ENCODE peak calls at places on chromosomes 3 and 15, in seven cellular contexts. A is stomach, K is left lung, U is Peyer's patch, D is GM23338, J is heart right ventricle, P is endodermal cell. V is an unnamed sample. For H3K27me3, the result is how much of the 10 kb centered on the place peaks cover.

GRCh38 chr3:3127432-3128010 is 781 bp downstream of the TRNT1 start:
- DNase-seq in J (no peak), P (peak), A (no peak), U (no peak), D (peak), K (no peak), V (no peak)

GRCh38 chr3:58580826-58581327 is 3.7 kb upstream of the FAM107A start:
- DNase-seq in K (no peak), D (peak), P (peak), U (no peak), J (no peak), A (no peak), V (no peak)

GRCh38 chr3:177220136-177220974 is 23.1 kb upstream of the TBL1XR1 start:
- DNase-seq in U (no peak), K (no peak), A (no peak), J (no peak), D (no peak), P (no peak), V (no peak)

GRCh38 chr15:38474155-38474757 is 20.3 kb downstream of the FAM98B start:
- DNase-seq in K (no peak), J (peak), D (peak), P (peak), U (no peak), A (no peak), V (no peak)

GRCh38 chr15:95025924-95026728 is 794.8 kb downstream of the MCTP2 start:
- DNase-seq in D (peak), U (no peak), K (no peak), A (peak), J (peak), P (peak), V (no peak)

GRCh38 chr15:75921732-75922703 is 18.3 kb downstream of the FBXO22 start:
- DNase-seq in A (peak), D (peak), K (peak), J (peak), U (peak), P (peak), V (no peak)

GRCh38 chr3:127419641-127420354 is 132.0 kb upstream of the PRR20G start:
- DNase-seq in U (no peak), P (peak), J (no peak), A (no peak), K (no peak), D (no peak), V (no peak)

GRCh38 chr15:34994925-34995324 is 6.8 kb upstream of the ZNF770 start:
- DNase-seq in A (no peak), U (no peak), P (no peak), D (peak), J (no peak), K (no peak), V (no peak)

GRCh38 chr15:78734441-78735064 is 76.7 kb downstream of the ADAMTS7 start:
- DNase-seq in D (no peak), P (peak), J (no peak), A (no peak), K (no peak), U (no peak), V (no peak)

GRCh38 chr3:138374573-138375134 is 26.3 kb downstream of the MRAS start:
- DNase-seq in D (no peak), K (no peak), P (no peak), A (no peak), J (peak), U (no peak), V (no peak)

GRCh38 chr3:156443079-156443478 is 111.8 kb downstream of the SSR3 start:
- DNase-seq in P (peak), J (no peak), K (no peak), U (no peak), A (no peak), D (no peak), V (no peak)

GRCh38 chr3:42014443-42014945 is 52.6 kb upstream of the ULK4 start:
- DNase-seq in J (no peak), D (no peak), P (peak), K (no peak), U (no peak), A (no peak), V (no peak)

GRCh38 chr15:90481023-90481422 is 48.7 kb upstream of the CRTC3 start:
- DNase-seq in P (no peak), D (no peak), J (no peak), U (no peak), K (no peak), A (no peak), V (no peak)

GRCh38 chr3:153284282-153284938 is 122.4 kb downstream of the RAP2B start:
- DNase-seq in K (peak), D (no peak), U (no peak), J (peak), P (no peak), A (no peak), V (peak)

GRCh38 chr3:184786271-184787010 is 25.5 kb upstream of the VPS8 start:
- DNase-seq in J (peak), D (no peak), K (peak), U (no peak), A (no peak), P (no peak), V (no peak)

GRCh38 chr3:123110238-123110952 is 43.6 kb downstream of the PDIA5 start:
- DNase-seq in P (no peak), A (no peak), U (peak), K (no peak), J (no peak), D (no peak), V (no peak)

GRCh38 chr15:70062321-70062956 is 35.3 kb downstream of the TLE3 start:
- DNase-seq in D (no peak), A (peak), K (peak), J (peak), P (no peak), U (peak), V (peak)

GRCh38 chr15:67721996-67722395 is 103.3 kb upstream of the SKOR1 start:
- DNase-seq in J (no peak), P (no peak), K (no peak), A (no peak), D (no peak), U (no peak), V (no peak)

GRCh38 chr3:33278106-33278672 is 947 bp downstream of the FBXL2 start:
- DNase-seq in U (no peak), A (no peak), K (no peak), D (peak), J (no peak), P (peak), V (no peak)

GRCh38 chr3:107987036-107987557 is 103.7 kb downstream of the CD47 start:
- DNase-seq in D (no peak), J (peak), A (peak), P (no peak), K (peak), U (no peak), V (no peak)

GRCh38 chr15:33569036-33569435 is 258.3 kb downstream of the RYR3 start:
- DNase-seq in U (no peak), A (no peak), D (no peak), K (no peak), J (no peak), P (no peak), V (no peak)

GRCh38 chr3:120364101-120364500 is 14.9 kb upstream of the LRRC58 start:
- DNase-seq in J (no peak), K (no peak), U (no peak), P (no peak), A (no peak), D (no peak), V (no peak)

GRCh38 chr15:46260937-46261336 is 626.1 kb downstream of the SQOR start:
- DNase-seq in K (no peak), P (peak), D (peak), A (no peak), J (no peak), U (no peak), V (no peak)

GRCh38 chr15:68303560-68304436 is 26.3 kb downstream of the FEM1B start:
- DNase-seq in P (peak), J (peak), U (no peak), D (no peak), K (no peak), A (no peak), V (no peak)

GRCh38 chr3:41768363-41768762 is 193.5 kb downstream of the ULK4 start:
- DNase-seq in A (no peak), D (no peak), U (no peak), J (no peak), K (no peak), P (no peak), V (no peak)

GRCh38 chr3:33385423-33385822 is 54.8 kb downstream of the UBP1 start:
- DNase-seq in K (no peak), P (no peak), J (no peak), D (no peak), U (no peak), A (no peak), V (no peak)

GRCh38 chr3:144821583-144821982 is 850.0 kb downstream of the DIPK2A start:
- DNase-seq in U (no peak), A (no peak), J (no peak), K (no peak), D (no peak), P (no peak), V (no peak)

GRCh38 chr3:113532698-113533533 is 561 bp downstream of the SIDT1 start:
- DNase-seq in K (peak), D (peak), J (peak), A (peak), U (peak), P (peak), V (no peak)

GRCh38 chr3:58154752-58155449 is 55.9 kb downstream of the DNASE1L3 start:
- DNase-seq in J (no peak), D (no peak), U (no peak), K (no peak), P (no peak), A (no peak), V (no peak)

GRCh38 chr3:152444029-152444641 is 175.4 kb downstream of the MBNL1 start:
- DNase-seq in K (no peak), J (no peak), D (peak), U (no peak), P (no peak), A (no peak), V (peak)

GRCh38 chr3:183822631-183823030 is 2.7 kb downstream of the MAP6D1 start:
- DNase-seq in P (peak), U (no peak), J (no peak), A (no peak), K (no peak), D (peak), V (no peak)

GRCh38 chr3:142844339-142844977 is 44.4 kb downstream of the PCOLCE2 start:
- DNase-seq in J (no peak), P (no peak), A (no peak), K (no peak), U (no peak), D (peak), V (no peak)

GRCh38 chr3:195807681-195808121 is 4.0 kb downstream of the MUC4 start:
- DNase-seq in K (no peak), U (no peak), A (no peak), D (no peak), J (no peak), P (peak), V (no peak)

GRCh38 chr3:135982922-135983581 is 17.5 kb downstream of the PPP2R3A start:
- DNase-seq in P (no peak), K (no peak), A (no peak), U (no peak), J (no peak), D (no peak), V (no peak)

GRCh38 chr15:28935316-28935715 is 49.5 kb downstream of the APBA2 start:
- DNase-seq in P (peak), U (peak), J (no peak), D (peak), A (no peak), K (no peak), V (no peak)

GRCh38 chr3:133038731-133039398 is 674 bp downstream of the TMEM108 start:
- DNase-seq in A (peak), U (peak), D (peak), J (peak), P (peak), K (peak), V (no peak)

GRCh38 chr15:78002996-78003395 is 74.5 kb downstream of the TBC1D2B start:
- DNase-seq in A (no peak), D (no peak), U (no peak), K (peak), P (no peak), J (no peak), V (no peak)

GRCh38 chr3:118936811-118937210 is 97.8 kb downstream of the IGSF11 start:
- DNase-seq in P (no peak), J (no peak), A (no peak), U (no peak), D (no peak), K (no peak), V (no peak)

GRCh38 chr15:98075441-98075840 is 114.9 kb downstream of the ARRDC4 start:
- DNase-seq in P (no peak), J (no peak), K (no peak), A (no peak), D (no peak), U (no peak), V (no peak)

GRCh38 chr15:98071786-98072185 is 111.3 kb downstream of the ARRDC4 start:
- DNase-seq in D (no peak), U (no peak), P (no peak), J (no peak), A (no peak), K (no peak), V (no peak)

GRCh38 chr15:98077186-98077585 is 116.7 kb downstream of the ARRDC4 start:
- DNase-seq in A (no peak), D (no peak), K (peak), U (no peak), P (peak), J (no peak), V (no peak)

DNA sequence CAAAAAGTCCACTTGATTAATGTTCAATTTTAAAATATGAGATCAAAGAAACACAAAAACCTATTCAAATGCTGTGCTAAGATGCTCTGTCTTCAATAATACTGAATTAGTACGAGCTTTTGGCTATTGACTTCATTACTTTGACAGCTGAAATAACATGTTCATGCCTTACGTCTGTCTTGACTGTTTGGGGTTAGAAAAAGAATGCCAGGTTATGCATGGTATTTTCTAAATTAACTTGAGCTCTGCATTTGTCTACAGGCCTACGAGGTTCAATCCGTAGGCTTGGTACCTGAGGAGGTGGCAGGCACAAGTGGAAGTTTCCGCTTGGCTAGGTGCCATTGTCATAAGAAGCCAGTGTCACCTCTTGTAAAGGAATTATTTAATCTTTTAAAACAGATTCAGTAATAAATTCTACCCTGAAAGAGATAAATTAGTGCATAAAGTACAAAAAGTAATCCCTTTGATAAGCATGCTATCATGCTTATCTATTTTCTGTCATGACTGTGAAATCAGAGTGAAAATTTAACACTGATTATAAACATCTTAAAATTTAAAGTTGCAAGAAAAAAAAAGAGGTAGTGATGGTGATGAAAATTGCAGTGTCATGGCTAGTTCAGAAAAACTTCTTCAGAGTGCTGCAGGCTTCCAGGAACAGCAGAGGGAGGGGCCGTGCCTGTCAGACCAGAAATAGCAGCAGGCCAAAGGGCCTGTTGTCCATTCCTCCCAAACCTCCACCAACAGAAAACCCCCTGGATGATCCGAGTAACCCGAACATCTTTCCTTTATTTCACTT is 115.7 kb downstream of the ARRDC4 start:
- DNase-seq in A (no peak), J (peak), D (no peak), U (no peak), K (peak), P (peak), V (no peak)
- H3K27me3 ChIP-seq in A (under half), J (under half), D (under half), U (under half), K (under half), P (under half), V (under half)

GRCh38 chr3:51942603-51943450 is 664 bp downstream of the PARP3 start:
- DNase-seq in D (no peak), U (peak), A (peak), P (peak), J (peak), K (peak), V (no peak)

GRCh38 chr3:51941798-51942602 is at the start of the genes PARP3 and RRP9:
- DNase-seq in A (peak), K (peak), P (peak), J (peak), D (peak), U (peak), V (peak)

GRCh38 chr3:51945031-51945840 is 3.1 kb downstream of the PARP3 start:
- DNase-seq in U (no peak), K (no peak), P (no peak), A (no peak), D (no peak), J (no peak), V (no peak)

GRCh38 chr3:51944541-51945021 is 2.4 kb downstream of the PARP3 start:
- DNase-seq in U (peak), K (no peak), P (no peak), J (no peak), A (no peak), D (no peak), V (no peak)

GRCh38 chr3:51943451-51944391 is 1.6 kb downstream of the PARP3 start:
- DNase-seq in D (no peak), P (no peak), J (no peak), K (no peak), U (no peak), A (no peak), V (no peak)
- H3K4me3 ChIP-seq in D (no peak), P (no peak), J (peak), K (peak), U (peak), A (peak), V (no peak)

GRCh38 chr15:47918877-47919276 is 201.6 kb downstream of the SEMA6D start:
- DNase-seq in J (no peak), P (no peak), K (no peak), D (no peak), A (no peak), U (no peak), V (no peak)

DNA sequence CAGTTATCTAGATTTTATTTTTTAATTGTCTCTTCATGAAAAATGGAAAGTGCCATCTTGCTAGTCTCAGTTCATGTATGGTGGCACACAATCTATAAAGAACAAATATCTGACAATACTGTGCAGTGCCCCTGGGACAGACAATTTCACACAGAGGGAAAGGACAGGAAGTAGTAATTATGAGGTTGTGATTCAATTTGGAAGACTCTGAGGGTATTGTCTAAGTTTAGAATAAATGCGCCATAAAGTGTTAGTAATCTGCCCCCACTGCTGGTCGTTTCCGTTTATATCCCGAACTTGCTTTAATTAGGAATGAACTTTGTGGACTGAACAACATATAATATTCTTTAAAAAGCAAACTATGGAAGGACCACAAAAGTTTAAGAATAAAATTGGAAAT is 196.4 kb upstream of the SLC24A5 start:
- DNase-seq in U (no peak), A (no peak), J (no peak), P (no peak), K (no peak), D (no peak), V (no peak)
- TF ChIP-seq CTCF in U (no peak), A (no peak), J (no peak), P (no peak), K (no peak), D (no peak), V (no peak)

DNA sequence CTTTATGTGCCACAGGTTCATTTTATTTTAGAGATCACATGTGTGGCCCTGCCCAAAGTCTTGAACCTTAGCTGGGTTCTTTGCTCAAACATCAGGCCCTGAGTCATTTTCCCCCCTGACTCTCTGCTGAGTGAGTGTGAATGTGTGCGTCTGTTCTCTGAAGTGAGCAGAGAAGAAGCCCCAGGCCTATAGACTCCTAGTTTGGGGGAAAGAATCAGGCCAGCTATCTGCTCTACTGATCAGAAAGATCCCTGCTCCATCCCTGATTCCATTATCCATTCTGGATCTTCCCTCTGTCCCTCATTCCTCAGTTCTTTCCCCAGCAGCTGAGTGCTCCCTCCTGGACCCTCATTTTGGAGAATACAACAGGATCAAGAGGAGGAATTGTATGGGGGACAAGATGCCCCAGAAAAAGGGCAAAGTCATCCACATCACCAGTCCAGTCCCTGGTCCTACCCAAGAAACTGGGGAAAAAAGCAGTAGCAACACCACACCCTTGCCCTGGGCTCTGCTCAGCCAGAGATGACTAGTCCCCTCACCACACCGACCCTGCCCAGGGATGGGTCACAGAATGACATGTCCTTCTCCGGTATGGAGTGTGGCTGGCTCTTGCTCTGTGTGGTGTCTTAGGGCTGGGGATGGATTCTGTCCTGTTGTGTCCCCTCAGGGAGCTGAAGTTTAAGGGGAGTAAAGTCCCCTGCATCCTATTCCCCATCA is 3.2 kb downstream of the DUOX1 start:
- DNase-seq in P (no peak), U (no peak), J (no peak), D (no peak), K (no peak), A (no peak), V (no peak)
- H3K27me3 ChIP-seq in P (half or more), U (under half), J (half or more), D (half or more), K (half or more), A (half or more), V (half or more)

GRCh38 chr3:17304969-17305368 is 420.2 kb downstream of the PLCL2 start:
- DNase-seq in U (no peak), P (no peak), D (no peak), A (no peak), K (no peak), J (no peak), V (no peak)
- H3K4me3 ChIP-seq in U (no peak), P (no peak), D (no peak), A (no peak), K (no peak), J (no peak), V (no peak)

GRCh38 chr3:124763644-124764358 is 33.5 kb downstream of the UMPS start:
- DNase-seq in K (no peak), A (no peak), J (no peak), D (no peak), P (peak), U (no peak), V (no peak)
- TF ChIP-seq CTCF in K (no peak), A (no peak), J (no peak), D (no peak), P (no peak), U (no peak), V (no peak)

V was measured in kidney epithelial cell.